ENCODE peak calls at places on chromosomes 13 and 19, in nine cellular contexts. One of them, this sample, is unnamed.

GRCh38 chr19:8127311-8127710 is 22.1 kb downstream of the FBN3 start:
- DNase-seq in RCC 7860: no peak
- DNase-seq in stimulated activated CD4-positive, alpha-beta T cell treated with anti-CD3 and anti-CD28 coated beads, Interleukin-4, amount 100 ng/mL, for 48 hours: no peak
- DNase-seq in midbrain: no peak
- DNase-seq in substantia nigra: no peak
- DNase-seq in NCI-H1417: no peak
- DNase-seq in mucosa of descending colon: no peak
- DNase-seq in mesendoderm: no peak
- DNase-seq in NCI-H748 treated with DMSO at 0.1 percent for 48 hours: no peak
- DNase-seq in this sample: no peak

GRCh38 chr19:41265376-41266153 is 1.4 kb downstream of the HNRNPUL1 start:
- DNase-seq in NCI-H748 treated with DMSO at 0.1 percent for 48 hours: no peak
- DNase-seq in mesendoderm: peak; percentile 51
- DNase-seq in substantia nigra: no peak
- DNase-seq in stimulated activated CD4-positive, alpha-beta T cell treated with anti-CD3 and anti-CD28 coated beads, Interleukin-4, amount 100 ng/mL, for 48 hours: no peak
- DNase-seq in mucosa of descending colon: peak; percentile 51
- DNase-seq in midbrain: no peak
- DNase-seq in NCI-H1417: no peak
- DNase-seq in RCC 7860: no peak
- DNase-seq in this sample: no peak

GRCh38 chr13:26132756-26133155 is 80.9 kb upstream of the SHISA2 start:
- DNase-seq in stimulated activated CD4-positive, alpha-beta T cell treated with anti-CD3 and anti-CD28 coated beads, Interleukin-4, amount 100 ng/mL, for 48 hours: no peak
- DNase-seq in mesendoderm: peak; percentile 52
- DNase-seq in mucosa of descending colon: no peak
- DNase-seq in RCC 7860: no peak
- DNase-seq in NCI-H1417: no peak
- DNase-seq in substantia nigra: no peak
- DNase-seq in midbrain: peak; percentile 15
- DNase-seq in NCI-H748 treated with DMSO at 0.1 percent for 48 hours: no peak
- DNase-seq in this sample: no peak

GRCh38 chr19:3503036-3503572 is 2.6 kb upstream of the DOHH start:
- DNase-seq in substantia nigra: no peak
- DNase-seq in mesendoderm: no peak
- DNase-seq in NCI-H748 treated with DMSO at 0.1 percent for 48 hours: no peak
- DNase-seq in NCI-H1417: no peak
- DNase-seq in stimulated activated CD4-positive, alpha-beta T cell treated with anti-CD3 and anti-CD28 coated beads, Interleukin-4, amount 100 ng/mL, for 48 hours: no peak
- DNase-seq in mucosa of descending colon: no peak
- DNase-seq in midbrain: no peak
- DNase-seq in RCC 7860: no peak
- DNase-seq in this sample: no peak

GRCh38 chr19:9306443-9306842 is 3.2 kb downstream of the ZNF699 start:
- DNase-seq in RCC 7860: peak; percentile 83
- DNase-seq in mesendoderm: no peak
- DNase-seq in stimulated activated CD4-positive, alpha-beta T cell treated with anti-CD3 and anti-CD28 coated beads, Interleukin-4, amount 100 ng/mL, for 48 hours: no peak
- DNase-seq in NCI-H1417: no peak
- DNase-seq in NCI-H748 treated with DMSO at 0.1 percent for 48 hours: no peak
- DNase-seq in midbrain: no peak
- DNase-seq in mucosa of descending colon: no peak
- DNase-seq in substantia nigra: no peak
- DNase-seq in this sample: no peak

GRCh38 chr19:362154-362553 is 17.6 kb upstream of the MIER2 start:
- DNase-seq in midbrain: no peak
- DNase-seq in mucosa of descending colon: no peak
- DNase-seq in stimulated activated CD4-positive, alpha-beta T cell treated with anti-CD3 and anti-CD28 coated beads, Interleukin-4, amount 100 ng/mL, for 48 hours: no peak
- DNase-seq in mesendoderm: no peak
- DNase-seq in substantia nigra: no peak
- DNase-seq in RCC 7860: no peak
- DNase-seq in NCI-H1417: no peak
- DNase-seq in NCI-H748 treated with DMSO at 0.1 percent for 48 hours: no peak
- DNase-seq in this sample: no peak

GRCh38 chr19:44757057-44757734 is 8.7 kb downstream of the BCL3 start:
- DNase-seq in substantia nigra: no peak
- DNase-seq in RCC 7860: no peak
- DNase-seq in mucosa of descending colon: peak; percentile 62
- DNase-seq in stimulated activated CD4-positive, alpha-beta T cell treated with anti-CD3 and anti-CD28 coated beads, Interleukin-4, amount 100 ng/mL, for 48 hours: no peak
- DNase-seq in mesendoderm: no peak
- DNase-seq in NCI-H748 treated with DMSO at 0.1 percent for 48 hours: no peak
- DNase-seq in midbrain: no peak
- DNase-seq in NCI-H1417: no peak
- DNase-seq in this sample: peak; percentile 30

GRCh38 chr19:32255566-32256295 is 89.7 kb upstream of the ZNF507 start:
- DNase-seq in NCI-H748 treated with DMSO at 0.1 percent for 48 hours: no peak
- DNase-seq in substantia nigra: no peak
- DNase-seq in mesendoderm: no peak
- DNase-seq in midbrain: no peak
- DNase-seq in mucosa of descending colon: no peak
- DNase-seq in RCC 7860: no peak
- DNase-seq in NCI-H1417: no peak
- DNase-seq in stimulated activated CD4-positive, alpha-beta T cell treated with anti-CD3 and anti-CD28 coated beads, Interleukin-4, amount 100 ng/mL, for 48 hours: no peak
- DNase-seq in this sample: no peak

GRCh38 chr13:41332829-41333228 is 21.8 kb downstream of the NAA16 start:
- DNase-seq in stimulated activated CD4-positive, alpha-beta T cell treated with anti-CD3 and anti-CD28 coated beads, Interleukin-4, amount 100 ng/mL, for 48 hours: no peak
- DNase-seq in mesendoderm: no peak
- DNase-seq in substantia nigra: no peak
- DNase-seq in NCI-H748 treated with DMSO at 0.1 percent for 48 hours: no peak
- DNase-seq in mucosa of descending colon: no peak
- DNase-seq in midbrain: no peak
- DNase-seq in RCC 7860: no peak
- DNase-seq in NCI-H1417: no peak
- DNase-seq in this sample: no peak

GRCh38 chr19:17109962-17110598 is 34.5 kb downstream of the MYO9B start:
- DNase-seq in midbrain: peak; percentile 39
- DNase-seq in NCI-H1417: no peak
- DNase-seq in NCI-H748 treated with DMSO at 0.1 percent for 48 hours: no peak
- DNase-seq in mucosa of descending colon: peak; percentile 53
- DNase-seq in RCC 7860: no peak
- DNase-seq in mesendoderm: no peak
- DNase-seq in substantia nigra: no peak
- DNase-seq in stimulated activated CD4-positive, alpha-beta T cell treated with anti-CD3 and anti-CD28 coated beads, Interleukin-4, amount 100 ng/mL, for 48 hours: no peak
- DNase-seq in this sample: no peak

GRCh38 chr13:73608731-73609485 is 525.3 kb downstream of the KLF12 start:
- DNase-seq in substantia nigra: no peak
- DNase-seq in NCI-H1417: peak; percentile 98
- DNase-seq in RCC 7860: no peak
- DNase-seq in stimulated activated CD4-positive, alpha-beta T cell treated with anti-CD3 and anti-CD28 coated beads, Interleukin-4, amount 100 ng/mL, for 48 hours: no peak
- DNase-seq in midbrain: no peak
- DNase-seq in mesendoderm: no peak
- DNase-seq in mucosa of descending colon: no peak
- DNase-seq in NCI-H748 treated with DMSO at 0.1 percent for 48 hours: peak; percentile 96
- DNase-seq in this sample: no peak

GRCh38 chr19:35963514-35963913 is 27.3 kb downstream of the LRFN3 start:
- DNase-seq in mesendoderm: peak; percentile 76
- DNase-seq in NCI-H748 treated with DMSO at 0.1 percent for 48 hours: no peak
- DNase-seq in NCI-H1417: no peak
- DNase-seq in midbrain: peak; percentile 3
- DNase-seq in RCC 7860: no peak
- DNase-seq in stimulated activated CD4-positive, alpha-beta T cell treated with anti-CD3 and anti-CD28 coated beads, Interleukin-4, amount 100 ng/mL, for 48 hours: peak; percentile 44
- DNase-seq in substantia nigra: no peak
- DNase-seq in mucosa of descending colon: no peak
- DNase-seq in this sample: peak; percentile 71

GRCh38 chr13:51819544-51819943 is 15.6 kb upstream of the DHRS12 start:
- DNase-seq in mucosa of descending colon: no peak
- DNase-seq in NCI-H1417: no peak
- DNase-seq in stimulated activated CD4-positive, alpha-beta T cell treated with anti-CD3 and anti-CD28 coated beads, Interleukin-4, amount 100 ng/mL, for 48 hours: no peak
- DNase-seq in midbrain: no peak
- DNase-seq in substantia nigra: no peak
- DNase-seq in RCC 7860: no peak
- DNase-seq in NCI-H748 treated with DMSO at 0.1 percent for 48 hours: no peak
- DNase-seq in mesendoderm: no peak
- DNase-seq in this sample: no peak

GRCh38 chr13:32314968-32315254 is 252 bp downstream of the ZAR1L start:
- DNase-seq in substantia nigra: no peak
- DNase-seq in mucosa of descending colon: no peak
- DNase-seq in midbrain: peak; percentile 43
- DNase-seq in stimulated activated CD4-positive, alpha-beta T cell treated with anti-CD3 and anti-CD28 coated beads, Interleukin-4, amount 100 ng/mL, for 48 hours: peak; percentile 30
- DNase-seq in mesendoderm: peak; percentile 84
- DNase-seq in NCI-H1417: peak; percentile 14
- DNase-seq in RCC 7860: no peak
- DNase-seq in NCI-H748 treated with DMSO at 0.1 percent for 48 hours: no peak
- DNase-seq in this sample: no peak

GRCh38 chr13:98468929-98469328 is 108.0 kb downstream of the STK24 start:
- DNase-seq in substantia nigra: no peak
- DNase-seq in NCI-H1417: no peak
- DNase-seq in mesendoderm: no peak
- DNase-seq in RCC 7860: no peak
- DNase-seq in midbrain: no peak
- DNase-seq in stimulated activated CD4-positive, alpha-beta T cell treated with anti-CD3 and anti-CD28 coated beads, Interleukin-4, amount 100 ng/mL, for 48 hours: no peak
- DNase-seq in mucosa of descending colon: no peak
- DNase-seq in NCI-H748 treated with DMSO at 0.1 percent for 48 hours: no peak
- DNase-seq in this sample: no peak

GRCh38 chr13:87656311-87656710 is 14.9 kb upstream of the SLITRK5 start:
- DNase-seq in RCC 7860: no peak
- DNase-seq in midbrain: no peak
- DNase-seq in substantia nigra: no peak
- DNase-seq in NCI-H1417: no peak
- DNase-seq in mesendoderm: no peak
- DNase-seq in stimulated activated CD4-positive, alpha-beta T cell treated with anti-CD3 and anti-CD28 coated beads, Interleukin-4, amount 100 ng/mL, for 48 hours: no peak
- DNase-seq in mucosa of descending colon: no peak
- DNase-seq in NCI-H748 treated with DMSO at 0.1 percent for 48 hours: peak; percentile 94
- DNase-seq in this sample: no peak

GRCh38 chr19:44603201-44603945 is 10.0 kb upstream of the IGSF23 start:
- DNase-seq in NCI-H748 treated with DMSO at 0.1 percent for 48 hours: no peak
- DNase-seq in stimulated activated CD4-positive, alpha-beta T cell treated with anti-CD3 and anti-CD28 coated beads, Interleukin-4, amount 100 ng/mL, for 48 hours: no peak
- DNase-seq in mesendoderm: no peak
- DNase-seq in midbrain: no peak
- DNase-seq in RCC 7860: no peak
- DNase-seq in substantia nigra: no peak
- DNase-seq in mucosa of descending colon: no peak
- DNase-seq in NCI-H1417: no peak
- DNase-seq in this sample: no peak

GRCh38 chr13:112165712-112166111 is 98.8 kb downstream of the SOX1 start:
- DNase-seq in RCC 7860: no peak
- DNase-seq in stimulated activated CD4-positive, alpha-beta T cell treated with anti-CD3 and anti-CD28 coated beads, Interleukin-4, amount 100 ng/mL, for 48 hours: no peak
- DNase-seq in substantia nigra: no peak
- DNase-seq in mesendoderm: no peak
- DNase-seq in NCI-H748 treated with DMSO at 0.1 percent for 48 hours: no peak
- DNase-seq in midbrain: no peak
- DNase-seq in mucosa of descending colon: no peak
- DNase-seq in NCI-H1417: no peak
- DNase-seq in this sample: no peak

GRCh38 chr13:21730186-21730880 is 59.5 kb downstream of the FGF9 start:
- DNase-seq in NCI-H748 treated with DMSO at 0.1 percent for 48 hours: no peak
- DNase-seq in stimulated activated CD4-positive, alpha-beta T cell treated with anti-CD3 and anti-CD28 coated beads, Interleukin-4, amount 100 ng/mL, for 48 hours: no peak
- DNase-seq in mucosa of descending colon: no peak
- DNase-seq in substantia nigra: no peak
- DNase-seq in NCI-H1417: no peak
- DNase-seq in RCC 7860: no peak
- DNase-seq in midbrain: no peak
- DNase-seq in mesendoderm: no peak
- DNase-seq in this sample: no peak

GRCh38 chr13:75384881-75385707 is 96.9 kb downstream of the TBC1D4 start:
- DNase-seq in mucosa of descending colon: no peak
- DNase-seq in substantia nigra: no peak
- DNase-seq in mesendoderm: no peak
- DNase-seq in NCI-H1417: no peak
- DNase-seq in RCC 7860: no peak
- DNase-seq in stimulated activated CD4-positive, alpha-beta T cell treated with anti-CD3 and anti-CD28 coated beads, Interleukin-4, amount 100 ng/mL, for 48 hours: no peak
- DNase-seq in midbrain: no peak
- DNase-seq in NCI-H748 treated with DMSO at 0.1 percent for 48 hours: peak; percentile 89
- DNase-seq in this sample: no peak

GRCh38 chr19:10112037-10112751 is 701 bp downstream of the P2RY11 start:
- DNase-seq in mesendoderm: peak; percentile 38
- DNase-seq in midbrain: no peak
- DNase-seq in substantia nigra: no peak
- DNase-seq in stimulated activated CD4-positive, alpha-beta T cell treated with anti-CD3 and anti-CD28 coated beads, Interleukin-4, amount 100 ng/mL, for 48 hours: no peak
- DNase-seq in NCI-H748 treated with DMSO at 0.1 percent for 48 hours: no peak
- DNase-seq in mucosa of descending colon: peak; percentile 46
- DNase-seq in NCI-H1417: no peak
- DNase-seq in RCC 7860: no peak
- DNase-seq in this sample: no peak

GRCh38 chr19:50743537-50743936 is 20.4 kb downstream of the CLEC11A start:
- DNase-seq in midbrain: no peak
- DNase-seq in substantia nigra: no peak
- DNase-seq in NCI-H748 treated with DMSO at 0.1 percent for 48 hours: no peak
- DNase-seq in mesendoderm: no peak
- DNase-seq in stimulated activated CD4-positive, alpha-beta T cell treated with anti-CD3 and anti-CD28 coated beads, Interleukin-4, amount 100 ng/mL, for 48 hours: no peak
- DNase-seq in mucosa of descending colon: no peak
- DNase-seq in NCI-H1417: no peak
- DNase-seq in RCC 7860: no peak
- DNase-seq in this sample: no peak

GRCh38 chr19:56080669-56081401 is 40.3 kb downstream of the ZNF787 start:
- DNase-seq in substantia nigra: no peak
- DNase-seq in NCI-H1417: no peak
- DNase-seq in mucosa of descending colon: peak; percentile 82
- DNase-seq in mesendoderm: peak; percentile 87
- DNase-seq in RCC 7860: peak; percentile 12
- DNase-seq in midbrain: peak; percentile 47
- DNase-seq in NCI-H748 treated with DMSO at 0.1 percent for 48 hours: peak; percentile 31
- DNase-seq in stimulated activated CD4-positive, alpha-beta T cell treated with anti-CD3 and anti-CD28 coated beads, Interleukin-4, amount 100 ng/mL, for 48 hours: peak; percentile 77
- DNase-seq in this sample: peak; percentile 67

GRCh38 chr13:98327326-98328314 is 150.6 kb upstream of the RNF113B start:
- DNase-seq in NCI-H1417: no peak
- DNase-seq in stimulated activated CD4-positive, alpha-beta T cell treated with anti-CD3 and anti-CD28 coated beads, Interleukin-4, amount 100 ng/mL, for 48 hours: no peak
- DNase-seq in substantia nigra: no peak
- DNase-seq in mesendoderm: peak; percentile 76
- DNase-seq in RCC 7860: no peak
- DNase-seq in NCI-H748 treated with DMSO at 0.1 percent for 48 hours: no peak
- DNase-seq in mucosa of descending colon: no peak
- DNase-seq in midbrain: no peak
- DNase-seq in this sample: no peak

GRCh38 chr13:42041017-42041683 is 7.3 kb upstream of the DGKH start:
- DNase-seq in mucosa of descending colon: peak; percentile 83
- DNase-seq in stimulated activated CD4-positive, alpha-beta T cell treated with anti-CD3 and anti-CD28 coated beads, Interleukin-4, amount 100 ng/mL, for 48 hours: peak; percentile 26
- DNase-seq in NCI-H1417: peak; percentile 67
- DNase-seq in substantia nigra: no peak
- DNase-seq in NCI-H748 treated with DMSO at 0.1 percent for 48 hours: peak; percentile 52
- DNase-seq in RCC 7860: peak; percentile 21
- DNase-seq in midbrain: peak; percentile 28
- DNase-seq in mesendoderm: peak; percentile 71
- DNase-seq in this sample: peak; percentile 30

GRCh38 chr13:111267784-111268183 is 52.7 kb upstream of the TEX29 start:
- DNase-seq in mesendoderm: no peak
- DNase-seq in stimulated activated CD4-positive, alpha-beta T cell treated with anti-CD3 and anti-CD28 coated beads, Interleukin-4, amount 100 ng/mL, for 48 hours: no peak
- DNase-seq in mucosa of descending colon: no peak
- DNase-seq in RCC 7860: no peak
- DNase-seq in NCI-H1417: peak; percentile 53
- DNase-seq in midbrain: no peak
- DNase-seq in NCI-H748 treated with DMSO at 0.1 percent for 48 hours: no peak
- DNase-seq in substantia nigra: no peak
- DNase-seq in this sample: no peak

GRCh38 chr19:9865732-9866627 is 30.9 kb downstream of the PIN1 start:
- DNase-seq in mucosa of descending colon: no peak
- DNase-seq in RCC 7860: no peak
- DNase-seq in NCI-H748 treated with DMSO at 0.1 percent for 48 hours: no peak
- DNase-seq in midbrain: peak; percentile 16
- DNase-seq in stimulated activated CD4-positive, alpha-beta T cell treated with anti-CD3 and anti-CD28 coated beads, Interleukin-4, amount 100 ng/mL, for 48 hours: no peak
- DNase-seq in substantia nigra: no peak
- DNase-seq in NCI-H1417: no peak
- DNase-seq in mesendoderm: no peak
- DNase-seq in this sample: no peak

GRCh38 chr13:85738696-85739320 is 60.4 kb downstream of the SLITRK6 start:
- DNase-seq in NCI-H748 treated with DMSO at 0.1 percent for 48 hours: no peak
- DNase-seq in RCC 7860: no peak
- DNase-seq in mesendoderm: no peak
- DNase-seq in substantia nigra: no peak
- DNase-seq in stimulated activated CD4-positive, alpha-beta T cell treated with anti-CD3 and anti-CD28 coated beads, Interleukin-4, amount 100 ng/mL, for 48 hours: no peak
- DNase-seq in mucosa of descending colon: no peak
- DNase-seq in NCI-H1417: no peak
- DNase-seq in midbrain: no peak
- DNase-seq in this sample: no peak

GRCh38 chr13:40910324-40911050 is 108.6 kb downstream of the ELF1 start:
- DNase-seq in RCC 7860: no peak
- DNase-seq in midbrain: no peak
- DNase-seq in mesendoderm: no peak
- DNase-seq in NCI-H748 treated with DMSO at 0.1 percent for 48 hours: no peak
- DNase-seq in stimulated activated CD4-positive, alpha-beta T cell treated with anti-CD3 and anti-CD28 coated beads, Interleukin-4, amount 100 ng/mL, for 48 hours: no peak
- DNase-seq in substantia nigra: no peak
- DNase-seq in NCI-H1417: no peak
- DNase-seq in mucosa of descending colon: no peak
- DNase-seq in this sample: no peak

GRCh38 chr13:26591672-26592071 is 34.2 kb downstream of the WASF3 start:
- DNase-seq in NCI-H748 treated with DMSO at 0.1 percent for 48 hours: no peak
- DNase-seq in stimulated activated CD4-positive, alpha-beta T cell treated with anti-CD3 and anti-CD28 coated beads, Interleukin-4, amount 100 ng/mL, for 48 hours: no peak
- DNase-seq in RCC 7860: no peak
- DNase-seq in NCI-H1417: no peak
- DNase-seq in mucosa of descending colon: no peak
- DNase-seq in substantia nigra: no peak
- DNase-seq in midbrain: no peak
- DNase-seq in mesendoderm: no peak
- DNase-seq in this sample: no peak